ENCODE peak calls at places on chromosomes 7 and 10, in ten cellular contexts. K is colonic mucosa; W is GM23338; Y is BE2C; D is body of pancreas; J is astrocyte of the cerebellum; B is HepG2; I is CD4-positive, CD25-positive, alpha-beta regulatory T cell; V is cardiac muscle cell; E is uterus. P is an unnamed sample.

GRCh38 chr7:20220824-20221547 is 3.8 kb upstream of the MACC1 start:
- DNase-seq in K (no peak), W (no peak), Y (no peak), D (no peak), J (peak), B (no peak), I (no peak), V (no peak), E (no peak), P (no peak)

GRCh38 chr10:130790339-130790738 is 521.2 kb downstream of the TCERG1L start:
- DNase-seq in K (no peak), W (no peak), Y (no peak), D (no peak), J (no peak), B (no peak), I (peak), V (no peak), E (no peak), P (no peak)

GRCh38 chr10:64174666-64175265 is 653.6 kb downstream of the REEP3 start:
- DNase-seq in K (no peak), W (no peak), Y (no peak), D (no peak), J (no peak), B (no peak), I (no peak), V (no peak), E (no peak), P (no peak)

GRCh38 chr10:30392564-30392990 is 41.4 kb upstream of the MAP3K8 start:
- DNase-seq in K (peak), W (peak), Y (peak), D (peak), J (no peak), B (peak), I (peak), V (peak), E (peak), P (peak)

GRCh38 chr7:130292682-130293257 is at the start of gene CPA4:
- DNase-seq in K (no peak), W (no peak), Y (no peak), D (no peak), J (peak), B (no peak), I (no peak), V (no peak), E (no peak), P (no peak)

GRCh38 chr7:116540743-116541142 is 15.9 kb downstream of the CAV1 start:
- DNase-seq in K (no peak), W (no peak), Y (no peak), D (no peak), J (no peak), B (peak), I (no peak), V (no peak), E (no peak), P (no peak)

GRCh38 chr10:110410329-110411046 is 87.2 kb upstream of the DUSP5 start:
- DNase-seq in K (peak), W (no peak), Y (no peak), D (peak), J (peak), B (peak), I (no peak), V (no peak), E (peak), P (no peak)

GRCh38 chr7:36158321-36158605 is 5.2 kb downstream of the EEPD1 start:
- DNase-seq in K (no peak), W (no peak), Y (no peak), D (no peak), J (no peak), B (no peak), I (no peak), V (no peak), E (no peak), P (no peak)

GRCh38 chr10:110857265-110858158 is 14.2 kb upstream of the PDCD4 start:
- DNase-seq in K (peak), W (no peak), Y (peak), D (peak), J (no peak), B (peak), I (peak), V (no peak), E (peak), P (no peak)

GRCh38 chr10:95558593-95559320 is 2.4 kb downstream of the SORBS1 start:
- DNase-seq in K (no peak), W (no peak), Y (no peak), D (no peak), J (no peak), B (no peak), I (no peak), V (no peak), E (peak), P (no peak)

GRCh38 chr7:42869131-42870020 is 42.5 kb downstream of the C7orf25 start:
- DNase-seq in K (no peak), W (no peak), Y (no peak), D (no peak), J (no peak), B (no peak), I (peak), V (no peak), E (no peak), P (no peak)

GRCh38 chr10:113704637-113705343 is 25.1 kb downstream of the CASP7 start:
- DNase-seq in K (peak), W (peak), Y (peak), D (no peak), J (peak), B (peak), I (peak), V (peak), E (no peak), P (no peak)

GRCh38 chr10:122730238-122730637 is 30.6 kb upstream of the C10orf120 start:
- DNase-seq in K (no peak), W (no peak), Y (no peak), D (no peak), J (no peak), B (no peak), I (no peak), V (no peak), E (no peak), P (no peak)

GRCh38 chr10:131461093-131461492 is 149.6 kb upstream of the TCERG1L start:
- DNase-seq in K (no peak), W (no peak), Y (no peak), D (no peak), J (no peak), B (no peak), I (no peak), V (no peak), E (no peak), P (no peak)

GRCh38 chr10:29784175-29784773 is 149.5 kb upstream of the SVIL start:
- DNase-seq in K (no peak), W (peak), Y (no peak), D (no peak), J (peak), B (peak), I (no peak), V (no peak), E (peak), P (no peak)

DNA sequence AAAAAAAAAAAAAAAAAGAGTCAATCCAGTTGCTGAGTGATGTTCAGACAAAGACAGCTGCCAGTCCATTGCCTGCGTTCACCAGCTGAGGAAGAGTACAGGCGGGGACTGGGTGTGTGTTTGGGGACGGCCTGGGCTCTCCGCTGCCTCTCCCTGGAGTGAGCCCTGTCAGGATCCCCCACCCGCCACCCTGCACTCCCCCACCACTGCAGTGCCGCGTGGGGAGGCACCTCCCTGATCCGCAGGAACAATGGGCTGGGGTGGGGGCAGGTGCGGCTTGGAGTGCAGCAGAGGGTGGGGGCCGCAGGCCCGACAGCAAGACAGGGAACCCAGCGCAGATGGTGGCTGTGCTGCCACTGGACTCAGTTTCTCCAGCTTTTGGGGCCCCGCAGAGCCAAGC is 1.4 kb downstream of the HSPA12A start:
- DNase-seq in K (no peak), W (peak), Y (no peak), D (no peak), J (no peak), B (no peak), I (no peak), V (no peak), E (no peak), P (no peak)
- H3K4me3 ChIP-seq in K (peak), W (peak), Y (no peak), D (no peak), J (peak), B (peak), I (no peak), V (peak), E (peak), P (no peak)

DNA sequence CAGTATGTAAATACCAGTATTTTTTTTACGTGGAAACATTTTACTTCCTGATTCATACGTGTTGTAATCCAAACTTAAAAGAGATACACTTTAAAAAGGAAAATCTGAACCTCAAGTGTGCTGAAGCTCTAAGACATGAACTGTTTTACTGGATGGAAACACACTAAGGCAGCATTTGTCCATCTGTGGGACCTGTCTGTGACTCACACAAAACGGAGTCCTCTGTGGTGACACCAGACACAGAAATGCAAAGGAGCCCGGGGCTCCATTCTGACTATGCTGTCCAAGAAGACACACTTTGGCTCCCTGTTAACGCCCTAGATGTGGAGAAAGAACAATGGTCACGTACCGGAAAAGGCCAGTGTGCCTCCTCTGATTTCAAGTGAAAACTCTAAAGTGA is 23.9 kb downstream of the RNF133 start:
- DNase-seq in K (no peak), W (no peak), Y (no peak), D (no peak), J (no peak), B (no peak), I (no peak), V (no peak), E (no peak), P (no peak)
- H3K4me3 ChIP-seq in K (no peak), W (no peak), Y (no peak), D (no peak), J (no peak), B (no peak), I (no peak), V (no peak), E (no peak), P (no peak)

GRCh38 chr7:123746055-123746454 is 2.7 kb downstream of the WASL start:
- DNase-seq in K (no peak), W (no peak), Y (no peak), D (no peak), J (no peak), B (no peak), I (no peak), V (no peak), E (no peak), P (no peak)
- H3K4me3 ChIP-seq in K (peak), W (peak), Y (no peak), D (no peak), J (no peak), B (peak), I (peak), V (peak), E (no peak), P (no peak)

DNA sequence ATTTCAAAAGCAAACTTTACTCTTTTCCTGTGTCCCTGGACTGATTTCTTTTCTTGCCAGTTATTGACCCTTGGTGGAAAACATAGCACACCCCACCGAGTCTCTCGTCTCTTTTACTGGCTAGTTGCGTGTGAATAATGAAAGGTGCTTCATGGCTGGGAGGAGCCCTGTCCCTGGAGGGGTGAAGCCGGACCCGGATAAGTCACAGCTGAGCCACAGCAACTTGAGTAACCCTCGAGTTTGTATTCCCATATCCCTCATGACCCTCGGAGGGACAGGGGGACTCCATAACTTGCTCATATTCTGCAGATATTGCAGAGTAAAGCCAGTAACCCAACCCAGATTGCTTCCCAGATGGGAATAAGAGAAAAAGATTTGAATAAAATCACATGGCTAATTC is 147.5 kb upstream of the FRMD4A start:
- DNase-seq in K (no peak), W (no peak), Y (no peak), D (peak), J (no peak), B (no peak), I (no peak), V (no peak), E (no peak), P (no peak)
- H3K4me3 ChIP-seq in K (no peak), W (no peak), Y (no peak), D (no peak), J (no peak), B (no peak), I (no peak), V (no peak), E (no peak), P (no peak)

GRCh38 chr10:97789770-97790397 is 18.1 kb upstream of the SFRP5 start:
- DNase-seq in K (no peak), W (no peak), Y (no peak), D (no peak), J (no peak), B (no peak), I (no peak), V (no peak), E (no peak), P (no peak)

GRCh38 chr10:97792058-97792721 is 20.4 kb upstream of the SFRP5 start:
- DNase-seq in K (peak), W (peak), Y (peak), D (peak), J (peak), B (peak), I (peak), V (peak), E (peak), P (peak)

GRCh38 chr10:97785731-97786130 is 13.9 kb upstream of the SFRP5 start:
- DNase-seq in K (no peak), W (no peak), Y (no peak), D (peak), J (no peak), B (no peak), I (no peak), V (no peak), E (no peak), P (no peak)

GRCh38 chr10:97785231-97785630 is 13.4 kb upstream of the SFRP5 start:
- DNase-seq in K (no peak), W (no peak), Y (no peak), D (no peak), J (no peak), B (peak), I (no peak), V (no peak), E (no peak), P (no peak)

DNA sequence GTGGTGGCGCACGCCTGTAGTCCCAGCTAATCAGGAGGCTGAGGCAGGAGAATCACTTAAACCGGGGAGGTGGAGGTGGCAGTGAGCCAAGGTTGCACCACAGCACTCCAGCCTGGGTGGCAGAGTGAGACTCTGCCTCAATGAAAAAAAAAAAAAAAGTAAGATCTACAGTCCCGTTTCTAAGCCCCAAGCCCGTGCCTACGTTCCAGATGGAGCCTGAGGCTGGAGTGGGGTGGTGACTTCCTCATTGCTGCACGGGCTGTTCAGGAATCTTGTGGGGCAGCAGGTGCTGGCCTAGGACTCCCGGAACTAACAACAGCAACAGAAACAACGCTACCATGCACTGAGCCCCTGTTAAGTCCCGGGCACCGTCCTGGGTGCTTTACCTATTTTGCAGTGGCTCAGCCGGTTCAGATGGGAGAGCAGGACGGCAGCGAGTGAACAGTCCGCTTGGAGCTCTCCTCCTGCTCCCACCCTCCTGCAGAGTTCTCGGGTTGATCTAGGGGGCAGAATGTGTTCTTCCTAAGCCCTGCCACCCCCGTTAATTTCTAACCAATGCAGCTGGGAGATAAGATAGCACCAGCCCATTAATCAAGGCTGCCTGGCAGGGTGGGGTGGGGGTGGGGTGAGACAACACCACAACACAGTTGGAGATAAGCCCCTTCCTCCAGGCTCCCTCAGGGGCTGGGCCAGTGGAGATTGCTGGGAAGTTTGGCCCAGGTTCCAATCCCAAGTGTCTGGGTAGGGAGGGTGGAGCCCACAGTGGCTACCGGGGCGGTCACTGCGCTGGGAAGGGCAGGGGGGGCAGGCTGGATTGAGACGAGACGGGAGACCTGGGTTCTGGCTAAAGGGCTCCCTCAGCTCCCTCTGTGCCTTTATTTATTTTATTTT is 17.0 kb upstream of the SFRP5 start:
- DNase-seq in K (peak), W (no peak), Y (peak), D (peak), J (no peak), B (peak), I (no peak), V (peak), E (no peak), P (no peak)
- H3K4me3 ChIP-seq in K (no peak), W (no peak), Y (no peak), D (peak), J (no peak), B (peak), I (no peak), V (no peak), E (no peak), P (no peak)

GRCh38 chr7:27124979-27125689 is 5.4 kb downstream of the HOXA4 start:
- DNase-seq in K (peak), W (no peak), Y (no peak), D (no peak), J (no peak), B (no peak), I (no peak), V (no peak), E (no peak), P (no peak)

GRCh38 chr7:27124096-27124978 is 6.2 kb downstream of the HOXA4 start:
- DNase-seq in K (peak), W (no peak), Y (no peak), D (no peak), J (peak), B (no peak), I (no peak), V (no peak), E (peak), P (no peak)

GRCh38 chr7:27122075-27122910 is 8.3 kb downstream of the HOXA4 start:
- DNase-seq in K (peak), W (peak), Y (no peak), D (no peak), J (no peak), B (peak), I (no peak), V (no peak), E (no peak), P (no peak)

GRCh38 chr7:27123021-27123476 is 7.5 kb downstream of the HOXA4 start:
- DNase-seq in K (peak), W (peak), Y (no peak), D (no peak), J (no peak), B (peak), I (no peak), V (no peak), E (no peak), P (no peak)

GRCh38 chr7:27123477-27124053 is 7.0 kb downstream of the HOXA4 start:
- DNase-seq in K (peak), W (peak), Y (no peak), D (no peak), J (no peak), B (no peak), I (no peak), V (no peak), E (no peak), P (no peak)
- H3K4me3 ChIP-seq in K (peak), W (no peak), Y (no peak), D (no peak), J (peak), B (peak), I (no peak), V (no peak), E (no peak), P (no peak)

P was measured in Jurkat, Clone E6-1.